ENCODE peak calls at places on chromosomes 5 and 9, in four cellular contexts. P is CD8-positive, alpha-beta memory T cell; H is stomach; Z is uterus. V is an unnamed sample. For H3K4me1, the result is how much of the 10 kb centered on the place peaks cover.

GRCh38 chr5:322281-322941 is 897 bp downstream of the AHRR start:
- DNase-seq in P (no peak), H (no peak), Z (no peak), V (peak)

GRCh38 chr5:10452768-10453331 is 11.2 kb downstream of the ROPN1L start:
- DNase-seq in P (peak), H (no peak), Z (no peak), V (no peak)

GRCh38 chr5:59673438-59674058 is 220.0 kb downstream of the PDE4D start:
- DNase-seq in P (peak), H (no peak), Z (no peak), V (no peak)

GRCh38 chr5:68015933-68016332 is 199.6 kb upstream of the PIK3R1 start:
- DNase-seq in P (no peak), H (no peak), Z (no peak), V (no peak)

GRCh38 chr5:54541823-54542783 is 24.5 kb downstream of the SNX18 start:
- DNase-seq in P (no peak), H (peak), Z (no peak), V (no peak)

GRCh38 chr5:1460054-1460682 is 14.9 kb upstream of the SLC6A3 start:
- DNase-seq in P (no peak), H (no peak), Z (no peak), V (no peak)

GRCh38 chr5:157971466-157972324 is 112.8 kb upstream of the CLINT1 start:
- DNase-seq in P (no peak), H (no peak), Z (no peak), V (no peak)

GRCh38 chr5:83179966-83180365 is 102.6 kb downstream of the XRCC4 start:
- DNase-seq in P (no peak), H (no peak), Z (no peak), V (no peak)

GRCh38 chr5:178505639-178506407 is 84.4 kb downstream of the COL23A1 start:
- DNase-seq in P (no peak), H (no peak), Z (no peak), V (no peak)

GRCh38 chr5:90555666-90556065 is 2.9 kb upstream of the ADGRV1 start:
- DNase-seq in P (no peak), H (no peak), Z (no peak), V (no peak)

DNA sequence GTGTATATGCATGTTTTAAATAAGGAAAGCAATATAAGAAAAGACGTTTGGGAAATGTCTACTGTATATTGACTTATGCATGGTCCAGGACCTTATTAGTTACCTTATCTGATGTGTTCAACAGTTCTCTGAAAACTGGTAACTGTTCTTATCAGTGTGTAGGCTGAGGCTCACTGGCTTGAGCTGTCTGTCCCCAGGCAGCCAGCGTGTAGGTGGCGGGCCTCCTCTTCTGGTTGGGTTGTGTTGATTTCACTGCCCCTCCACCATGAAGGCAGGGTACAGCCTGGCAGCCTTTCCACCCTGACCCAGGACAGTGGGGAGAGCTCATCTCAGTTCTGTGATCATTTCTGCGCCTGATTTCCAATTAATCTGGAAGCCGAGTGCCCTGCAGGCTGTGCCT is 38.7 kb upstream of the SEMA4D start:
- DNase-seq in P (no peak), H (no peak), Z (no peak), V (no peak)
- H3K27ac ChIP-seq in P (no peak), H (peak), Z (no peak), V (peak)

GRCh38 chr5:179731791-179732411 is 721 bp upstream of the MAML1 start:
- DNase-seq in P (no peak), H (no peak), Z (peak), V (peak)
- H3K4me3 ChIP-seq in P (peak), H (peak), Z (peak), V (peak)

GRCh38 chr9:136345281-136346156 is 18.0 kb downstream of the DNLZ start:
- DNase-seq in P (no peak), H (peak), Z (peak), V (peak)

GRCh38 chr9:136344544-136345280 is 17.4 kb downstream of the GPSM1 start:
- DNase-seq in P (no peak), H (no peak), Z (no peak), V (no peak)

GRCh38 chr9:136342191-136343120 is 15.1 kb downstream of the GPSM1 start:
- DNase-seq in P (peak), H (peak), Z (peak), V (peak)

GRCh38 chr9:136343121-136343883 is 16.0 kb downstream of the GPSM1 start:
- DNase-seq in P (no peak), H (peak), Z (no peak), V (no peak)

GRCh38 chr9:136343884-136344269 is 16.5 kb downstream of the GPSM1 start:
- DNase-seq in P (no peak), H (no peak), Z (no peak), V (no peak)
- H3K4me1 ChIP-seq in P (under half), H (under half), Z (under half), V (under half)

DNA sequence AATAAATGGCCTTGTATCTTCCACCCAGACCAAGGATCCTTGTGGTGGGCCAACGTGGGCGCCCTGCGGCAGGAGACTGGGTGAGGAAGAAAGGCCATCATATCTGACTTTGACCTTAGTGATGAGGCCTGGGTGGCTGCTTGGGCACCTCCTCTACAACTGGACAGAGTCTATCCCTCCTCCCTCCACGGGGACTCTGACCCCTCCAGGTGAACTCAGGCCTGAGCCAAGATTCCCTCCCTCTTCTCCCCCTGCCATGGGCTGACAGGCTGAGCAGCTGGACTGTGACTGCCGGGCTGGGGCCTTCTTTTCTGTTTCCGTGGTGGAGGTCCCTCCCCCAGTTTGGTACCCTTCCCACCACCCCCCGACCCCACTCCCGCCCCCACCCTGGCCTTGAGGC is 1.4 kb upstream of the PHYHD1 start:
- DNase-seq in P (no peak), H (no peak), Z (no peak), V (no peak)
- H3K27ac ChIP-seq in P (no peak), H (peak), Z (peak), V (peak)

GRCh38 chr9:88197781-88198345 is 59.6 kb upstream of the SPATA31C2 start:
- DNase-seq in P (no peak), H (no peak), Z (no peak), V (no peak)
- H3K4me3 ChIP-seq in P (no peak), H (peak), Z (peak), V (no peak)

GRCh38 chr9:33230756-33231691 is 8.9 kb upstream of the SPINK4 start:
- DNase-seq in P (no peak), H (no peak), Z (no peak), V (no peak)

GRCh38 chr9:33227013-33227398 is 13.0 kb upstream of the SPINK4 start:
- DNase-seq in P (no peak), H (peak), Z (no peak), V (peak)

GRCh38 chr9:33229359-33230120 is 10.4 kb upstream of the SPINK4 start:
- DNase-seq in P (no peak), H (peak), Z (no peak), V (peak)

GRCh38 chr9:33227741-33228140 is 12.2 kb upstream of the SPINK4 start:
- DNase-seq in P (no peak), H (no peak), Z (no peak), V (no peak)

GRCh38 chr9:33228606-33229005 is 11.4 kb upstream of the SPINK4 start:
- DNase-seq in P (no peak), H (no peak), Z (no peak), V (no peak)
- H3K4me1 ChIP-seq in P (under half), H (under half), Z (under half), V (under half)

V was measured in upper lobe of right lung.